ENCODE peak calls at places on chromosomes 1 and 21, in eight cellular contexts. L, R, P, N, Z, T, C and M are unnamed samples. For H3K4me1, the result is how much of the 10 kb centered on the place peaks cover.

GRCh38 chr1:164707868-164708331 is 148.9 kb downstream of the PBX1 start:
- DNase-seq in L (no peak), R (peak), P (peak), N (no peak), Z (no peak), T (no peak), C (no peak), M (peak)

GRCh38 chr1:21577324-21577723 is 68.1 kb downstream of the ALPL start:
- DNase-seq in L (no peak), R (no peak), P (no peak), N (no peak), Z (no peak), T (no peak), C (no peak), M (no peak)

GRCh38 chr1:180173952-180174351 is 19.3 kb downstream of the QSOX1 start:
- DNase-seq in L (no peak), R (peak), P (peak), N (peak), Z (peak), T (no peak), C (peak), M (no peak)

GRCh38 chr1:182784556-182785171 is 4.9 kb upstream of the NPL start:
- DNase-seq in L (peak), R (no peak), P (peak), N (no peak), Z (no peak), T (peak), C (no peak), M (peak)

GRCh38 chr1:154348429-154349076 is 23.2 kb downstream of the ATP8B2 start:
- DNase-seq in L (no peak), R (no peak), P (no peak), N (no peak), Z (no peak), T (no peak), C (no peak), M (no peak)

GRCh38 chr1:66505671-66506392 is 28.1 kb upstream of the SGIP1 start:
- DNase-seq in L (no peak), R (no peak), P (no peak), N (no peak), Z (no peak), T (no peak), C (no peak), M (peak)

GRCh38 chr1:98870959-98871903 is 133.4 kb downstream of the PLPPR5 start:
- DNase-seq in L (peak), R (no peak), P (no peak), N (no peak), Z (no peak), T (peak), C (no peak), M (no peak)

GRCh38 chr1:175338447-175339135 is 146.0 kb upstream of the KIAA0040 start:
- DNase-seq in L (peak), R (no peak), P (peak), N (no peak), Z (no peak), T (peak), C (no peak), M (no peak)

GRCh38 chr1:94873520-94874351 is 53.2 kb downstream of the CNN3 start:
- DNase-seq in L (no peak), R (no peak), P (no peak), N (no peak), Z (no peak), T (peak), C (no peak), M (no peak)

GRCh38 chr1:238252033-238252802 is 361.5 kb upstream of the ZP4 start:
- DNase-seq in L (no peak), R (no peak), P (peak), N (peak), Z (no peak), T (peak), C (no peak), M (peak)

GRCh38 chr1:117051224-117052064 is 8.7 kb upstream of the TTF2 start:
- DNase-seq in L (peak), R (no peak), P (no peak), N (no peak), Z (no peak), T (peak), C (no peak), M (no peak)

GRCh38 chr1:110542730-110543129 is 23.8 kb upstream of the KCNA10 start:
- DNase-seq in L (no peak), R (no peak), P (no peak), N (no peak), Z (no peak), T (peak), C (no peak), M (no peak)

GRCh38 chr1:234486858-234487830 is 8.2 kb upstream of the TARBP1 start:
- DNase-seq in L (no peak), R (no peak), P (peak), N (no peak), Z (no peak), T (peak), C (no peak), M (peak)

GRCh38 chr1:86957206-86957605 is 42.8 kb downstream of the HS2ST1 start:
- DNase-seq in L (no peak), R (no peak), P (no peak), N (no peak), Z (no peak), T (no peak), C (no peak), M (no peak)

GRCh38 chr1:213374369-213374768 is 323.3 kb downstream of the RPS6KC1 start:
- DNase-seq in L (peak), R (peak), P (peak), N (no peak), Z (no peak), T (peak), C (peak), M (peak)

GRCh38 chr21:44938976-44939531 is 775 bp upstream of the SLX9 start:
- DNase-seq in L (no peak), R (no peak), P (no peak), N (no peak), Z (no peak), T (no peak), C (no peak), M (no peak)

GRCh38 chr1:205147191-205147590 is 25.4 kb upstream of the RBBP5 start:
- DNase-seq in L (no peak), R (no peak), P (no peak), N (no peak), Z (no peak), T (no peak), C (no peak), M (peak)

DNA sequence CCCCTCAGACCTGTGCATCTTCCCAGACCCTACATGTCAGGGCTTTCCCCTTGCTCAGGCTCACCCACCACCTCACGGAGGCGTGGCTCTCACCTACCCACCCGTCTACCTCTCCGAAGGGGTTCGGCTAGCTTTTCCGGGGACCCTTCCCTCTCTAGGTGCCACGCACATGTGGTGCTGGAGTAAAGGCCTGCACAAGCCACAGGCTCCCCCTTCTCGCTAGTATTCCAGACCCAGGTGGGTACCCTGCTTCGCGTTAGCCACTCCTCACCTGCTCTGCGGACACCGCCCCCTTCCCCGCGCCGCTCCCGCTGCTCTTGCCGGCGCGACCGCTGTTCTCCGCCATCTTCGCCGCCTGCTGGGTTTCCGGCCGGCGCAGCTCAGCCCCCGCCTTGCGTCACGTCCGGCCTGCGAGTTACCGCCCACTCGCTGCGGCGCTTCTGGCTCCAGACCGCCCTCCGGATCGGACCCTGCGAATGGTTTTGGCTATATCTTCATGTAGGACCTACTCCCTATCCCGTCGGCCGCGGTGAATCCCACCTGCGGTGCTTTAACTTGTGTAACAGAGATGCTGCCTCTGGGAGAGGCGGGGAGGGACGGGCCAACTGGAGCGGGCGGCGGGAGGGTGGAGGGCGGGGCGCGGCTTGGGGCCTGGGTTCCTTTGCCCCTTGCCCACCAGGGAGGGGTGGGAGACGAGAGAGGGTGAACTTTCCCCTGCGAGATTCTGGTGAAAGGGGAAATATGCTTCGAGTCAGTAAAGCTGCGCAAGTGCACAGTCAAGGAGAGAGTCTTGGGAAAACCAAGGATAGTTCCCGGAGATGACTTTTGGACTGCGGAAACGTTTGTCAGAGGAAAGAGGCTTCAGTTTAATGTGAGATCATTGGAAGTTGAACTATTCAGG is at the start of the genes NIT1 and PFDN2:
- DNase-seq in L (peak), R (peak), P (peak), N (peak), Z (peak), T (peak), C (peak), M (peak)
- H3K4me1 ChIP-seq in L (under half), R (half or more), P (half or more), N (under half), Z (under half), T (under half), C (under half), M (under half)

GRCh38 chr1:5754817-5755551 is 237.2 kb downstream of the NPHP4 start:
- DNase-seq in L (no peak), R (no peak), P (no peak), N (peak), Z (peak), T (no peak), C (peak), M (no peak)

GRCh38 chr1:5751833-5752714 is 240.2 kb downstream of the NPHP4 start:
- DNase-seq in L (no peak), R (no peak), P (no peak), N (peak), Z (peak), T (no peak), C (peak), M (no peak)

GRCh38 chr1:5754079-5754431 is 238.2 kb downstream of the NPHP4 start:
- DNase-seq in L (no peak), R (no peak), P (no peak), N (peak), Z (peak), T (no peak), C (no peak), M (no peak)

GRCh38 chr1:5752715-5753330 is 239.4 kb downstream of the NPHP4 start:
- DNase-seq in L (no peak), R (no peak), P (no peak), N (peak), Z (no peak), T (no peak), C (peak), M (no peak)

GRCh38 chr1:5753431-5754078 is 238.7 kb downstream of the NPHP4 start:
- DNase-seq in L (no peak), R (no peak), P (no peak), N (peak), Z (peak), T (no peak), C (peak), M (no peak)
- H3K27ac ChIP-seq in L (no peak), R (no peak), P (no peak), N (no peak), Z (no peak), T (no peak), C (no peak), M (no peak)

DNA sequence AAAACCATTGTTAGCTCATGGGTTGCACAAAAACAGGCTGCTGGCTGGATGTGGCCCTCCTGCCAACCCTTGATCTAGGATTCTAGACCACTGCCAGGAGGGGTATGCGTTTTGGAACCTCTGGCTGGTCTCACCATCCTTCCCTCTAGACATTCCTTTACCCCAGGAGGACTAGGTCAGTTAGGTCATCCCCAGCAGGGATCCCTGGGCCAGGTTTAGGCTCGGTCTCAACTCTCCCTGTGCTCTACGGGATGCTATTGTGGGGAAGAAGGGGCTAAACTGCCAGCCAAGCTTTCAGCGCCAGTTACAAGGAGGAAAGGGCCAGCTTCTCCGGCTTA is 22.7 kb downstream of the SLC2A1 start:
- DNase-seq in L (no peak), R (no peak), P (no peak), N (no peak), Z (no peak), T (no peak), C (no peak), M (no peak)
- H3K4me1 ChIP-seq in L (half or more), R (under half), P (under half), N (half or more), Z (under half), T (half or more), C (under half), M (half or more)

GRCh38 chr1:89382479-89382878 is 18.6 kb downstream of the GBP6 start:
- DNase-seq in L (no peak), R (no peak), P (no peak), N (no peak), Z (no peak), T (no peak), C (no peak), M (no peak)
- H3K27ac ChIP-seq in L (no peak), R (no peak), P (no peak), N (no peak), Z (no peak), T (no peak), C (no peak), M (no peak)

GRCh38 chr21:42237161-42237560 is 18.2 kb downstream of the ABCG1 start:
- DNase-seq in L (no peak), R (no peak), P (no peak), N (no peak), Z (no peak), T (no peak), C (no peak), M (no peak)
- H3K4me1 ChIP-seq in L (half or more), R (half or more), P (under half), N (under half), Z (under half), T (half or more), C (under half), M (under half)

DNA sequence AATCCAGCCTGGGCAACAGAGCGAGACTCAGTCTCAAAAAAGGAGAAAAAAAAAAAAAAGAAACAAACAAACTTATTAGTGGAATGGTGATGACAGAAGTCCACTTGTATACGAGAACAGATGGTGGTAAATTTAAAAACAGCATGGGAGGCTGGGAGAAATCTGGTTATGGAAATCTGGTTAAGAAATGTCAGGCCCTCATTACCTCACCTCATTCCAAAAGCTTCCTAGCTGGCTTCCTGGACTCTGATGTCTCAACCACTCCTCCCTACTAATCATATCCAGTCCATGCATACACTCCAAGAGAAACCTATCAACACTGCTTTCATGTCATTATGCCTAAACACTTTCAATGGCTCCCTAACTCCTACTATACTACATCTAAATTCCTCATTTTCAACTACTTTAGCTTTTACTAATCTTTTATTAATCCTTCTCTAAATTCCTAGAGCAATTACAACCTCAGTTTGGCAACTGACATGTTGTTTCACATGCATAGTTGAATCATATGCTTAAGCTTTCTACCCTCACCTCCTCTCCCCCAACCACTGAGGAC is 52.9 kb downstream of the FOXJ3 start:
- DNase-seq in L (no peak), R (no peak), P (no peak), N (no peak), Z (no peak), T (no peak), C (no peak), M (no peak)
- H3K27ac ChIP-seq in L (no peak), R (peak), P (no peak), N (no peak), Z (no peak), T (no peak), C (no peak), M (no peak)

GRCh38 chr1:150160964-150161626 is 11.4 kb downstream of the PLEKHO1 start:
- DNase-seq in L (no peak), R (no peak), P (no peak), N (no peak), Z (no peak), T (peak), C (no peak), M (no peak)

GRCh38 chr1:150162582-150162861 is 12.8 kb downstream of the PLEKHO1 start:
- DNase-seq in L (no peak), R (no peak), P (no peak), N (no peak), Z (no peak), T (no peak), C (no peak), M (peak)

GRCh38 chr1:150156868-150157603 is 7.3 kb downstream of the PLEKHO1 start:
- DNase-seq in L (no peak), R (no peak), P (no peak), N (no peak), Z (peak), T (no peak), C (no peak), M (peak)

GRCh38 chr1:150161747-150162581 is 12.2 kb downstream of the PLEKHO1 start:
- DNase-seq in L (no peak), R (no peak), P (no peak), N (no peak), Z (no peak), T (peak), C (no peak), M (peak)

DNA sequence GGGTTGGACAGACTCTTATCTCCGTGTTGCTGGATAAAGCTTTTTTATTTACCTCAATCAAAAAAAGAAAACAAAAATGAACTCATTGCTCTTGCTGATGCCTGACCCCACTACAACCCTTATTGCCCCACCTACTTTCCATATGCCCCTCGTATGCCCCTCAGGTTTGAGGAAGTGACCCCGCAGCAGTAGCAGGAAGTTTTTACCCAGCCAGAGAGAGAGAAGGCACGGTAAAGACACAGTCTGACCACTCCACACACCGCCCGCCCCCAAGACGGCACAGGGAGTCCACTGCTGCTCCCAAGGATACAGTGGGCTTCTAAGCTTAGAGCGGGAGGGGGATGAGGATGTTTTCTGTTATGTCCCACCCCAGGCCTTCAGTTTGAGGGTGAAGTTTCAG is 9.8 kb downstream of the PLEKHO1 start:
- DNase-seq in L (no peak), R (no peak), P (no peak), N (no peak), Z (peak), T (peak), C (no peak), M (no peak)
- H3K4me1 ChIP-seq in L (under half), R (under half), P (under half), N (under half), Z (under half), T (half or more), C (under half), M (half or more)

DNA sequence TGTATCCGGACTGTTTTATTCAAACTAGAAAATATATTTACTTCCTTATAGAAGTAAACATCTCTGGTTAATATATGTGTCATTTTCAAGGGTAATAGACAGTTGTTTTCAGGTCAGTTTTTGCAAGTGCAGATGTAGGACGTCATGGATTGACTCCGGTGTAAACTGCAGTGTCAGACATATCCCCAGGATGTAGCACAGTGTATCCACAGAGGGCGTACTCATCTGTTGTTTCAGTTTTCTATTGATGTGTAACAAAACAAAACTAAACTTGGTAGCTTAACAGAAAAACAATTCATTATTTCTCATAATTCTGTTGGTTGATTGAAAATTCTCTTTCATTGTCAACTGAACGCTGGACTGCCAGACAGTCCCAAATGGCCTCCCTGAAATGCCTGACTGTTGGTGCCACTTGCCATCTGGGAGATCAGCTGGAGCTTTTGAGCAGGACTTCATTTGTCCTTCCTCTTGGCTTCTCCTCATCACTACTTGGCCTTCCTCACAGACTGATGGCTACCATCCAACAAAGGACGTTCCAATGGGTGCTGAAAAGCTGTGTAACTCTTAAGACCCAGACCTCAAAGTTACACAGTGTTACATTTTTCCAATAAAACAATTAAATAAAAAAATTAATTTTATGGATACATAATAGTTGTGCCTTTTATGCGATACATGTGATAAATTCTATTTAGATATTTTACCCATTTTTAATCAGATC is 181.6 kb downstream of the NCAM2 start:
- DNase-seq in L (no peak), R (no peak), P (no peak), N (no peak), Z (no peak), T (no peak), C (no peak), M (no peak)
- H3K27ac ChIP-seq in L (no peak), R (no peak), P (no peak), N (no peak), Z (no peak), T (no peak), C (no peak), M (no peak)